ENCODE peak calls at places on chromosomes 6 and 20, in four cellular contexts. V is A549, T is GM12878, B is K562. O is an unnamed sample.

GRCh38 chr20:8721098-8721497 is 347.8 kb upstream of the PLCB4 start:
- DNase-seq in B (no peak), V (peak; percentile 13), T (peak; percentile 7), O (peak; percentile 67)

GRCh38 chr6:116564921-116565872 is 6.1 kb upstream of the RWDD1 start:
- DNase-seq in B (no peak), V (no peak), T (no peak), O (no peak)

GRCh38 chr6:163405412-163406309 is 8.9 kb upstream of the QKI start:
- DNase-seq in T (no peak), B (no peak), V (no peak), O (no peak)

GRCh38 chr6:166488081-166488685 is 98.3 kb downstream of the RAMACL start:
- DNase-seq in V (no peak), B (no peak), T (peak; percentile 80), O (peak; percentile 39)

GRCh38 chr20:63977392-63978276 is 1.8 kb downstream of the SAMD10 start:
- DNase-seq in V (no peak), B (no peak), T (no peak), O (peak; percentile 88)

GRCh38 chr20:57656252-57656820 is 36.1 kb upstream of the ZBP1 start:
- DNase-seq in B (no peak), V (no peak), T (no peak), O (no peak)

GRCh38 chr6:140388141-140388802 is 1013.8 kb upstream of the CITED2 start:
- DNase-seq in T (no peak), V (no peak), B (no peak), O (peak; percentile 7)

GRCh38 chr6:40774932-40775331 is 187.8 kb upstream of the LRFN2 start:
- DNase-seq in B (no peak), V (no peak), T (no peak), O (no peak)

GRCh38 chr6:28922004-28922840 is 1.6 kb downstream of the TRIM27 start:
- DNase-seq in V (peak; percentile 62), T (no peak), B (peak; percentile 72), O (peak; percentile 57)

GRCh38 chr20:370977-371754 is 9.4 kb upstream of the TRIB3 start:
- DNase-seq in B (peak; percentile 56), T (no peak), V (no peak), O (no peak)

GRCh38 chr20:376089-376488 is 4.5 kb upstream of the TRIB3 start:
- DNase-seq in B (no peak), T (no peak), V (no peak), O (no peak)

GRCh38 chr20:371755-372542 is 8.6 kb upstream of the TRIB3 start:
- DNase-seq in T (no peak), V (peak; percentile 84), B (peak; percentile 79), O (peak; percentile 88)

GRCh38 chr20:375265-375889 is 5.2 kb upstream of the TRIB3 start:
- DNase-seq in B (no peak), V (no peak), T (no peak), O (no peak)

GRCh38 chr20:373171-373890 is 7.2 kb upstream of the TRIB3 start:
- DNase-seq in T (no peak), V (peak; percentile 90), B (peak; percentile 72), O (peak; percentile 92)
- TF ChIP-seq ELK1 in T (no peak), V (no peak), B (no peak), O (no peak)

GRCh38 chr6:17354700-17355403 is 38.5 kb upstream of the CAP2 start:
- DNase-seq in B (no peak), T (peak; percentile 4), V (peak; percentile 56), O (peak; percentile 86)
- TF ChIP-seq ELK1 in B (no peak), T (no peak), V (no peak), O (no peak)

DNA sequence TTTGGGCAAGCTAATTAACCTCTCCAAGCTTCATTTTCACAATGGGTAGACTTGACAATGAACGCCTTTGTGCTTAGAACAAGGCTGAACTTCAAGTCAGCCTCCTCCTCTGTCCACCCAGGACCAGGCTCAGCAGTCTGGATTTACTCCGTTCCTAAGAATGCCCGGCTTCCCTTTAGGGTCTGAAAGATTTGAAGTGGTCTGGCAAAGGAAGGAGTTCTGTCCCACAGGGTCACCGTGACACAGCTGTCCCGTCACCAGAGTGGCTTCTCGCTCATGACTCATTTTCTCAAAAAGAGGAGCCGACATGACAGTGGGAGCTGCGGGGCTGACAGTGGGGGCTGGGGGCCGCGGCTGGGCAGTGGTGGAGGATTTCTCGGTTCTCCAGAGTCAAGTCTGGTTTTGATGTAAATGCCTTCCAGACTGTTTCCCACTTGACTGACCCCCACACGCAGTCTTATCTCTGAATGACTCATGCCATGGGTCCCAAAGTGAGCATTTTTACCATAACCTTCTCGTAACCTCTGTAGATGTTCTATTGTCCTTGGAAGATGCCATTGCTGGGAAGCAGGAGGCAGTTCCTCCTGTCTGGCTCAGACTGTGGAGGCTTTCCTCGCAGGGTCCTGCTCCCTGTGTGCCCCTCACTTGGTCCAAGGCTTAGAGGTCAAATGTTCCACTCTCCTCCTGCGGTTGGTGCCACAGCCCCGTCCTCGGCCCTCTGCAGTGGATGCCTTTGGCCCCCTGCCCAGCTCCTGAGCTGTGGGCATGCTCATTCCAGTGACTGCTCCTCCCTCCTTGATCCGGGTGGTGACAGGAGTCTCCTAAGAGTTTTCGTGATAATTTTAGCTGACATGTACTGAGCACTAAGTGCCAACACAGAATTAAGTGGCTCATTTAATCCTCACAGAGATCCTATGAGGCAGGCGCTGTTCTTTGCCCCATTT is 253.1 kb downstream of the FNDC1 start:
- DNase-seq in V (no peak), B (no peak), T (no peak), O (no peak)
- TF ChIP-seq ELK1 in V (no peak), B (no peak), T (no peak), O (no peak)

GRCh38 chr20:47684306-47685080 is 100.8 kb downstream of the SULF2 start:
- DNase-seq in T (no peak), V (no peak), B (no peak), O (no peak)

GRCh38 chr20:47679462-47679861 is 105.8 kb downstream of the SULF2 start:
- DNase-seq in T (no peak), V (no peak), B (no peak), O (no peak)

GRCh38 chr20:47682916-47683315 is 102.4 kb downstream of the SULF2 start:
- DNase-seq in T (no peak), B (no peak), V (no peak), O (no peak)

GRCh38 chr20:47680804-47681529 is 104.3 kb downstream of the SULF2 start:
- DNase-seq in T (no peak), V (no peak), B (no peak), O (peak; percentile 13)

GRCh38 chr20:47681977-47682812 is 103.1 kb downstream of the SULF2 start:
- DNase-seq in T (no peak), V (no peak), B (no peak), O (no peak)
- TF ChIP-seq ELK1 in T (no peak), V (no peak), B (no peak), O (no peak)

GRCh38 chr20:10093087-10093591 is 58.4 kb downstream of the ANKEF1 start:
- DNase-seq in V (peak; percentile 71), T (no peak), B (no peak), O (peak; percentile 57)

GRCh38 chr20:10096790-10097189 is 62.0 kb downstream of the ANKEF1 start:
- DNase-seq in T (no peak), B (no peak), V (no peak), O (no peak)

GRCh38 chr20:10090588-10091166 is 55.9 kb downstream of the ANKEF1 start:
- DNase-seq in V (peak; percentile 57), T (no peak), B (peak; percentile 11), O (peak; percentile 53)

GRCh38 chr20:10089871-10090587 is 55.2 kb downstream of the ANKEF1 start:
- DNase-seq in V (no peak), T (no peak), B (no peak), O (no peak)

DNA sequence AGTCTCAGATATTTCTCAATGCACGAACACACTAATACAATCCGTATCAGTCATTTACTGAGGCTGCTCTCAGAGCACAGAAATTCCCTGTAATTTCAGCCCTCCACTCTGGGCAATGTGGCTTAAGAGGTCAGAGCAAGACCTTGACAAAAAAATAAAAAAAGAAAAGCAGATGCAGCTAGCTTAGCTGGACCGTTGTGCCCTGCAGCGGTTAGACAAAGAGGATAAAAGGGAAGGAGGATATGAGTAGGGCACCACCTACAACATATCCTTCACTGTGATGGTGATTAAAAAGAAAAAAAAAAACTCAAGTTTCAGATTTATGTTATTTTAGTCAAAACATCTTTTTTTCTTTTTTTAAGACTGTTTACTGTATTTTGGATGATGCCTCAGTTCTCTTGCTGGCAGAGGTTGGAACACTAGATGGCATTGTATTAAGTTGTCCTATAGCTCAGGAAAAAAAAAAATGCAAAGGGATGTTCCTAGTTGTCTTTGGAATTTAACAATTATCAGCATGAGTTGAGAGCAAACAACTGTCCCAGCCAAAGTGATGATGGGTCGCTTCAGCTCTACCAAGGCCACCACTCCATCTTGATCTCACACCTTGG is 59.9 kb downstream of the ANKEF1 start:
- DNase-seq in T (no peak), V (no peak), B (no peak), O (no peak)
- TF ChIP-seq ELK1 in T (no peak), V (no peak), B (no peak), O (no peak)

DNA sequence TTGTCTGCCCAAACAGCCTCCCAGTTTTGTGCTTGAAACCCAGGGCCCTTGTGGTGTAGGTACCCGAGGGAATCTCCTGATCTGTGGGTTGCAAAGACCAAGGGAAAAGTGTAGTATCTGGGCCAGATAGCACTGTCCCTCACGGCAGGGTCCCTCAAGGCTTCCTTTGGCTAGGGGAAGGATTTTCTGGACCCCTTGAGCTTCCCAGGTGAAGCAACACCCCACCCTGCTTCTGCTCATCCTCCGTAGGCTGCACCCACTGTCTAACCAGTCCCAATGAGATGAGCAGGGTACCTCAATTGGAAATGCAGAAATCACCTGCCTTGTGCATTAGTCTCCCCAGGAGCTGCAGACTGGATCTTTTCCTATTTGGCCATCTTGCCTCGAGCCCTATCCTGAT is 791.8 kb upstream of the MANEA start:
- DNase-seq in V (no peak), T (no peak), B (no peak), O (no peak)
- TF ChIP-seq ELK1 in V (no peak), T (no peak), B (no peak), O (no peak)

GRCh38 chr6:22497299-22497698 is 72.1 kb upstream of the HDGFL1 start:
- DNase-seq in T (no peak), B (no peak), V (no peak), O (no peak)
- TF ChIP-seq ELK1 in T (no peak), B (no peak), V (no peak), O (no peak)